ENCODE peak calls at places on chromosomes 13 and 19, in nine cellular contexts. M, C, L, Z, S, B, T, A and R are unnamed samples.
A peak's percentile ranks its signal among the peaks of the same experiment; 100 is the strongest.

GRCh38 chr19:41328157-41328817 is 18.3 kb downstream of the CCDC97 start:
- DNase-seq in M (no peak), C (no peak), L (peak; percentile 80), Z (no peak), S (no peak), B (no peak), T (no peak), A (no peak), R (no peak)

GRCh38 chr19:23762884-23763711 is 4.4 kb upstream of the ZNF681 start:
- DNase-seq in M (peak; percentile 79), C (no peak), L (peak; percentile 69), Z (peak; percentile 88), S (peak; percentile 96), B (peak; percentile 86), T (peak; percentile 95), A (peak; percentile 86), R (peak; percentile 93)

GRCh38 chr13:39779337-39780270 is 124.1 kb downstream of the COG6 start:
- DNase-seq in M (no peak), C (no peak), L (peak; percentile 48), Z (no peak), S (no peak), B (no peak), T (no peak), A (no peak), R (no peak)

GRCh38 chr13:33446821-33447481 is 161.4 kb upstream of the STARD13 start:
- DNase-seq in M (no peak), C (no peak), L (no peak), Z (no peak), S (no peak), B (no peak), T (no peak), A (no peak), R (no peak)

GRCh38 chr13:68048802-68049359 is 818.7 kb upstream of the PCDH9 start:
- DNase-seq in M (no peak), C (no peak), L (peak; percentile 6), Z (no peak), S (no peak), B (no peak), T (no peak), A (no peak), R (no peak)

GRCh38 chr13:29573190-29573589 is 22.3 kb downstream of the SLC7A1 start:
- DNase-seq in M (peak; percentile 70), C (no peak), L (no peak), Z (no peak), S (peak; percentile 87), B (no peak), T (no peak), A (no peak), R (peak; percentile 71)

GRCh38 chr19:22609630-22610029 is 24.5 kb upstream of the ZNF492 start:
- DNase-seq in M (no peak), C (no peak), L (no peak), Z (no peak), S (no peak), B (no peak), T (no peak), A (no peak), R (peak; percentile 4)

GRCh38 chr13:97439196-97439595 is 5.2 kb downstream of the RAP2A start:
- DNase-seq in M (no peak), C (no peak), L (no peak), Z (no peak), S (no peak), B (no peak), T (no peak), A (no peak), R (no peak)

GRCh38 chr13:94813920-94814500 is 101.7 kb upstream of the SOX21 start:
- DNase-seq in M (no peak), C (no peak), L (no peak), Z (no peak), S (no peak), B (no peak), T (no peak), A (no peak), R (no peak)

GRCh38 chr13:79361299-79361698 is 44.8 kb downstream of the RBM26 start:
- DNase-seq in M (no peak), C (no peak), L (no peak), Z (no peak), S (no peak), B (no peak), T (no peak), A (no peak), R (no peak)

GRCh38 chr19:16374436-16374835 is 49.8 kb downstream of the KLF2 start:
- DNase-seq in M (peak; percentile 36), C (no peak), L (no peak), Z (no peak), S (no peak), B (peak; percentile 35), T (no peak), A (no peak), R (no peak)

GRCh38 chr19:11349171-11349570 is 2.9 kb downstream of the CCDC159 start:
- DNase-seq in M (no peak), C (no peak), L (no peak), Z (no peak), S (no peak), B (no peak), T (no peak), A (no peak), R (no peak)

GRCh38 chr19:49546825-49547565 is 19.2 kb downstream of the RCN3 start:
- DNase-seq in M (no peak), C (peak; percentile 83), L (peak; percentile 93), Z (peak; percentile 76), S (peak; percentile 94), B (no peak), T (peak; percentile 89), A (no peak), R (peak; percentile 93)

GRCh38 chr19:54684537-54684936 is 21.8 kb downstream of the LILRB4 start:
- DNase-seq in M (no peak), C (no peak), L (no peak), Z (no peak), S (no peak), B (no peak), T (peak; percentile 1), A (no peak), R (peak; percentile 36)

GRCh38 chr13:50116430-50116973 is 101.3 kb downstream of the KCNRG start:
- DNase-seq in M (no peak), C (no peak), L (no peak), Z (no peak), S (no peak), B (no peak), T (no peak), A (no peak), R (no peak)

GRCh38 chr13:50123002-50123401 is 107.8 kb downstream of the KCNRG start:
- DNase-seq in M (no peak), C (no peak), L (no peak), Z (no peak), S (no peak), B (no peak), T (no peak), A (no peak), R (no peak)

GRCh38 chr13:50122465-50122864 is 107.2 kb downstream of the KCNRG start:
- DNase-seq in M (no peak), C (no peak), L (no peak), Z (no peak), S (no peak), B (no peak), T (no peak), A (no peak), R (no peak)

GRCh38 chr13:50123515-50123861 is 108.2 kb downstream of the KCNRG start:
- DNase-seq in M (no peak), C (no peak), L (no peak), Z (no peak), S (no peak), B (no peak), T (no peak), A (no peak), R (no peak)

GRCh38 chr13:50119593-50119992 is 104.3 kb downstream of the KCNRG start:
- DNase-seq in M (no peak), C (peak; percentile 38), L (peak; percentile 34), Z (no peak), S (no peak), B (no peak), T (peak; percentile 19), A (no peak), R (no peak)
- H3K4me1 ChIP-seq in M (peaks cover 43% of the 10 kb centered on the region), C (peaks cover 8% of the 10 kb centered on the region), L (peaks cover under 1% of the 10 kb centered on the region), Z (peaks cover 27% of the 10 kb centered on the region), S (no peaks in the 10 kb centered on the region), B (peaks cover 6% of the 10 kb centered on the region), T (no peaks in the 10 kb centered on the region), A (peaks cover 15% of the 10 kb centered on the region), R (peaks cover 6% of the 10 kb centered on the region)

GRCh38 chr19:14715841-14716240 is 26.0 kb downstream of the ZNF333 start:
- DNase-seq in M (no peak), C (no peak), L (no peak), Z (no peak), S (no peak), B (no peak), T (no peak), A (no peak), R (no peak)
- H3K9me3 ChIP-seq in M (peaks cover 63% of the 10 kb centered on the region), C (peaks cover 7% of the 10 kb centered on the region), L (peaks cover 89% of the 10 kb centered on the region), Z (peaks cover 23% of the 10 kb centered on the region), S (peaks cover 20% of the 10 kb centered on the region), B (peaks cover 5% of the 10 kb centered on the region), T (peaks cover 10% of the 10 kb centered on the region), A (peaks cover 10% of the 10 kb centered on the region), R (no peaks in the 10 kb centered on the region)

GRCh38 chr13:101343128-101343787 is 73.0 kb downstream of the NALCN start:
- DNase-seq in M (no peak), C (no peak), L (no peak), Z (no peak), S (no peak), B (no peak), T (no peak), A (no peak), R (no peak)
- H3K4me1 ChIP-seq in M (no peaks in the 10 kb centered on the region), C (no peaks in the 10 kb centered on the region), L (no peaks in the 10 kb centered on the region), Z (no peaks in the 10 kb centered on the region), S (no peaks in the 10 kb centered on the region), B (no peaks in the 10 kb centered on the region), T (no peaks in the 10 kb centered on the region), A (no peaks in the 10 kb centered on the region), R (no peaks in the 10 kb centered on the region)

DNA sequence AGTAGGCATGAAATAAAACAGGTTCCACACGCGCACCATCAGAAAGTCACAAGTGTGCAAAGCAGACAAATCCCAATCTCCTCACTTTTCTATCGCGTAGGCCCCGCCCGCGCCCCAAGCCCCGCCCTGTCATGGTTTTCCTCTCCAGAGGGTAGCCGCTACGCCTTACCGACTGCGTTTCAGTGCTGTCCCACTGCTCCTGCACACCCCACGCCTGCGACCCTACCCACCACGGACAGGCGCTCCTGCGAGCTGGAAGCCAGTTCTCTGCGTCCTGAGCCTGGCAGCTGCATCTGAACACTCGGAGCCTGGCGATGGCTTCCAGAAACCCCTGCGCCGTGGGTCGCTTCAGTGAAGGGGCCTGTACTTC is 379 bp upstream of the ZNF470 start:
- DNase-seq in M (peak; percentile 72), C (peak; percentile 68), L (no peak), Z (peak; percentile 78), S (peak; percentile 67), B (peak; percentile 68), T (no peak), A (peak; percentile 60), R (peak; percentile 78)
- H3K9me3 ChIP-seq in M (peaks cover 78% of the 10 kb centered on the region), C (no peaks in the 10 kb centered on the region), L (peaks cover 87% of the 10 kb centered on the region), Z (peaks cover 13% of the 10 kb centered on the region), S (peaks cover 13% of the 10 kb centered on the region), B (peaks cover under 1% of the 10 kb centered on the region), T (peaks cover 3% of the 10 kb centered on the region), A (no peaks in the 10 kb centered on the region), R (no peaks in the 10 kb centered on the region)

DNA sequence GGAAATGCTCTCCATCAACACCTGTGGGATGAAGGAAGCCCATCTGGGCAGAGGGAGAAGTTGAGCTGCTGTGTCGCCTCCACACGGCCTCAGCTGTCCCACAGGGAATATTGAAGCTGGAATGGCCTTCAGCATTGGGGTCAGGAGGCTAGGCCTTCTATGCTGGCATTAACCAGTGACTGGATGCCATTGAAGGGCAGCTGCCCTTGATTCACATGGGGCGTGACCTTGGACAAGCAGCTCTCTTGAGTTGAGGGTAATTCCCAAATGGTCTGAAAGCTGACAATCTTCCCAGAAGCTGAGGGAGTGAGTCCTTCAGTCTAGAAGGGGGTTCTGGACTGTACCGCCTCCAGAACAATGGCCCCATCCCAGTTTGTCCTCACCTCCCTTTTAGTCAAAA is 6.7 kb downstream of the BCL3 start:
- DNase-seq in M (no peak), C (no peak), L (no peak), Z (no peak), S (no peak), B (no peak), T (no peak), A (no peak), R (no peak)
- H3K4me1 ChIP-seq in M (peaks cover 60% of the 10 kb centered on the region), C (peaks cover 14% of the 10 kb centered on the region), L (peaks cover 67% of the 10 kb centered on the region), Z (peaks cover 77% of the 10 kb centered on the region), S (peaks cover 31% of the 10 kb centered on the region), B (peaks cover 26% of the 10 kb centered on the region), T (peaks cover 15% of the 10 kb centered on the region), A (peaks cover 21% of the 10 kb centered on the region), R (peaks cover 51% of the 10 kb centered on the region)